ENCODE peak calls at places on chromosome 9, in ten cellular contexts. T is heart left ventricle, C is prostate gland, A is HCT116, D is sigmoid colon, S is stomach, I is IMR-90, G is endothelial cell of umbilical vein, R is A549, J is esophagus squamous epithelium. U is an unnamed sample.

GRCh38 chr9:22160235-22160634 is 151.1 kb upstream of the CDKN2B start:
- DNase-seq in T (no peak), C (no peak), A (no peak), D (no peak), S (no peak), I (peak), G (no peak), R (no peak), J (no peak), U (no peak)

GRCh38 chr9:125142560-125143376 is 560 bp downstream of the SCAI start:
- DNase-seq in T (no peak), C (no peak), A (no peak), D (peak), S (no peak), I (no peak), G (peak), R (no peak), J (no peak), U (peak)

GRCh38 chr9:123070210-123070609 is 36.7 kb downstream of the GPR21 start:
- DNase-seq in T (no peak), C (no peak), A (no peak), D (no peak), S (no peak), I (no peak), G (no peak), R (no peak), J (no peak), U (no peak)

GRCh38 chr9:8871796-8872470 is 1072.4 kb upstream of the DMAC1 start:
- DNase-seq in T (no peak), C (no peak), A (no peak), D (no peak), S (no peak), I (no peak), G (no peak), R (no peak), J (no peak), U (no peak)

GRCh38 chr9:131227112-131228058 is 48.9 kb downstream of the FAM78A start:
- DNase-seq in T (peak), C (peak), A (no peak), D (no peak), S (peak), I (peak), G (peak), R (peak), J (no peak), U (no peak)

GRCh38 chr9:87350915-87351314 is 146.8 kb upstream of the DAPK1 start:
- DNase-seq in T (no peak), C (no peak), A (no peak), D (no peak), S (no peak), I (no peak), G (no peak), R (no peak), J (no peak), U (no peak)

GRCh38 chr9:88833946-88834345 is 157.3 kb upstream of the S1PR3 start:
- DNase-seq in T (no peak), C (no peak), A (no peak), D (no peak), S (no peak), I (no peak), G (no peak), R (no peak), J (no peak), U (no peak)

GRCh38 chr9:122173670-122174069 is 14.0 kb downstream of the MORN5 start:
- DNase-seq in T (no peak), C (no peak), A (no peak), D (no peak), S (no peak), I (no peak), G (no peak), R (no peak), J (no peak), U (no peak)

GRCh38 chr9:108859459-108860114 is 2.5 kb upstream of the ACTL7A start:
- DNase-seq in T (no peak), C (no peak), A (no peak), D (no peak), S (no peak), I (no peak), G (no peak), R (no peak), J (no peak), U (no peak)

GRCh38 chr9:125476645-125477044 is 215.0 kb downstream of the GAPVD1 start:
- DNase-seq in T (no peak), C (no peak), A (no peak), D (no peak), S (no peak), I (no peak), G (no peak), R (no peak), J (no peak), U (peak)

GRCh38 chr9:84754461-84754860 is 84.9 kb downstream of the NTRK2 start:
- DNase-seq in T (no peak), C (no peak), A (no peak), D (no peak), S (no peak), I (peak), G (no peak), R (no peak), J (no peak), U (no peak)

GRCh38 chr9:135826188-135826545 is 81.2 kb downstream of the CAMSAP1 start:
- DNase-seq in T (no peak), C (no peak), A (no peak), D (no peak), S (peak), I (no peak), G (no peak), R (no peak), J (no peak), U (no peak)

GRCh38 chr9:120412425-120412951 is 167.5 kb downstream of the CDK5RAP2 start:
- DNase-seq in T (no peak), C (peak), A (no peak), D (no peak), S (no peak), I (peak), G (no peak), R (no peak), J (no peak), U (no peak)

GRCh38 chr9:116287721-116288120 is 134.1 kb downstream of the PAPPA start:
- DNase-seq in T (no peak), C (no peak), A (no peak), D (no peak), S (no peak), I (peak), G (no peak), R (no peak), J (no peak), U (no peak)

GRCh38 chr9:123396007-123396511 is 40.1 kb downstream of the CRB2 start:
- DNase-seq in T (no peak), C (no peak), A (no peak), D (no peak), S (no peak), I (no peak), G (no peak), R (no peak), J (no peak), U (peak)

GRCh38 chr9:121498150-121498486 is 1.5 kb downstream of the GGTA1 start:
- DNase-seq in T (peak), C (peak), A (peak), D (no peak), S (peak), I (peak), G (peak), R (peak), J (no peak), U (peak)

GRCh38 chr9:116594552-116594951 is 92.6 kb upstream of the TRIM32 start:
- DNase-seq in T (no peak), C (no peak), A (peak), D (no peak), S (no peak), I (peak), G (peak), R (peak), J (no peak), U (no peak)

GRCh38 chr9:34515959-34516358 is 6.8 kb downstream of the ENHO start:
- DNase-seq in T (no peak), C (no peak), A (no peak), D (peak), S (no peak), I (no peak), G (no peak), R (no peak), J (no peak), U (no peak)

GRCh38 chr9:105637787-105638395 is 24.4 kb upstream of the TAL2 start:
- DNase-seq in T (no peak), C (no peak), A (no peak), D (no peak), S (no peak), I (peak), G (no peak), R (no peak), J (no peak), U (no peak)

GRCh38 chr9:128703616-128704355 is 1.5 kb downstream of the PKN3 start:
- DNase-seq in T (peak), C (no peak), A (no peak), D (peak), S (peak), I (no peak), G (peak), R (no peak), J (no peak), U (no peak)

DNA sequence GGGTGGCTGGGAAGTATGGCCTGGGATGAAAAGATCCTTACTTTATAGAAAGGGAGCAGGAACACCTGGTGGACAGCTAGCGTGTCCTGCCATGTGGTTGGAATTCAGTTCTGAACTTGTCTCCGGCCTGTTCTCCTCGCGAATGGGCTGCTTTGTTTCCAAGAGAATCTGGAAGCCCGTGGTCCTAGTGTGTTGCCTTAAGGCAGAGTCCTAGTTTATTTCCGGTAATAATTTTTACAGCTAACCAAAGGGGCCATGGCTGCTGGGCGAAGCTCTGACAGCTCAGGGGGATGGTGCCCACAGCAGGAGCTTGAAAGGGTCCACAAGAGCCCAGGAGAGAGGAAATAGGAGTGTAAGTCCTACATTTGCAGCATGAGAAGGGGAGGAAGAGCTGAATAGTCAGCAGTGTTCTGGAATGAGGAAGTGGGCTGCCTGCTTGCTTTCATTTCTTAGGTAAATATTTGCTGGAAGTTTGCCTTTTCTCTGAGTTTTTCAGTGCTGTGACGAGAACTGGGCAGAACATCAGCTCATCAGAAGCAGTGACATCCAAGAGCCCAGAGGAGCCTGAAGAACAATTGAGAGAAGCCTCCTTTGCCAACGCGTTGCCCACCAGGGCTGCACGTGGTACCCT is 13.1 kb upstream of the IGFBPL1 start:
- DNase-seq in T (no peak), C (peak), A (no peak), D (no peak), S (peak), I (peak), G (no peak), R (peak), J (no peak), U (no peak)
- TF ChIP-seq POLR2A in T (no peak), C (no peak), A (no peak), D (no peak), S (no peak), I (no peak), G (no peak), R (no peak), J (no peak), U (no peak)

GRCh38 chr9:136840877-136841645 is 1.2 kb upstream of the AJM1 start:
- DNase-seq in T (no peak), C (no peak), A (no peak), D (no peak), S (peak), I (peak), G (no peak), R (peak), J (no peak), U (no peak)
- TF ChIP-seq POLR2A in T (no peak), C (no peak), A (no peak), D (no peak), S (no peak), I (no peak), G (no peak), R (no peak), J (no peak), U (no peak)

GRCh38 chr9:127444921-127445850 is 6.0 kb downstream of the RPL12 start:
- DNase-seq in T (no peak), C (no peak), A (no peak), D (no peak), S (no peak), I (peak), G (no peak), R (peak), J (no peak), U (no peak)

GRCh38 chr9:127448112-127448805 is 2.9 kb downstream of the RPL12 start:
- DNase-seq in T (no peak), C (no peak), A (no peak), D (no peak), S (no peak), I (no peak), G (no peak), R (no peak), J (no peak), U (no peak)

GRCh38 chr9:127447416-127448111 is 3.6 kb downstream of the RPL12 start:
- DNase-seq in T (no peak), C (no peak), A (no peak), D (no peak), S (no peak), I (peak), G (no peak), R (peak), J (no peak), U (peak)

GRCh38 chr9:127445851-127446719 is 5.1 kb downstream of the RPL12 start:
- DNase-seq in T (no peak), C (no peak), A (no peak), D (no peak), S (no peak), I (no peak), G (no peak), R (peak), J (no peak), U (no peak)

GRCh38 chr9:127446720-127447415 is 4.3 kb downstream of the RPL12 start:
- DNase-seq in T (no peak), C (no peak), A (no peak), D (no peak), S (no peak), I (no peak), G (no peak), R (peak), J (no peak), U (no peak)
- TF ChIP-seq POLR2A in T (no peak), C (no peak), A (no peak), D (no peak), S (no peak), I (no peak), G (no peak), R (no peak), J (no peak), U (no peak)

GRCh38 chr9:127092041-127092608 is 30.3 kb downstream of the ANGPTL2 start:
- DNase-seq in T (no peak), C (no peak), A (no peak), D (peak), S (no peak), I (no peak), G (no peak), R (no peak), J (no peak), U (no peak)

GRCh38 chr9:127096208-127096607 is 26.2 kb downstream of the ANGPTL2 start:
- DNase-seq in T (peak), C (no peak), A (no peak), D (peak), S (no peak), I (no peak), G (no peak), R (no peak), J (no peak), U (no peak)

GRCh38 chr9:127093319-127094020 is 29.0 kb downstream of the ANGPTL2 start:
- DNase-seq in T (no peak), C (no peak), A (no peak), D (peak), S (no peak), I (no peak), G (no peak), R (no peak), J (no peak), U (no peak)

GRCh38 chr9:127097683-127098082 is 24.8 kb downstream of the ANGPTL2 start:
- DNase-seq in T (no peak), C (no peak), A (no peak), D (peak), S (no peak), I (no peak), G (no peak), R (no peak), J (no peak), U (no peak)

DNA sequence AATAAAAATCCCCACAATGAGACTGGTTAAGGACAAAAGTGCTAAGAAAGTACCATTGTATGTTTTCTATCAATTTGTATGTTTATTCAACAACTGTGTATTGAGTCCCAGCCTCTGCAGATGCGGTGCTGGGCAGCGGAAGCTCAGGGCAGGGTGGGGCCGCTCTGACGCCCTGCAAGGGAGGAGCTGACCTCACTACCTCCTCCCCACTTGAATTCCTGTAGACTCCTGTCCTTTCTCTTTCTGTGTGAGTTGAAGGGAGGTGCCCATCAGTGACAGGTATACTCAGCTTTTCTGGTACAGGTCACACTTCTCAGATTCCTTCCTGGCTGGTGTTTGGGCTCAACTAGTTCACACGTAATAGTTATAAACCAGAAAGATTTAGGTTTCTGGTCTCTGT is 27.0 kb downstream of the ANGPTL2 start:
- DNase-seq in T (no peak), C (no peak), A (no peak), D (no peak), S (no peak), I (no peak), G (no peak), R (no peak), J (no peak), U (no peak)
- TF ChIP-seq POLR2A in T (no peak), C (no peak), A (no peak), D (no peak), S (no peak), I (no peak), G (no peak), R (no peak), J (no peak), U (no peak)

DNA sequence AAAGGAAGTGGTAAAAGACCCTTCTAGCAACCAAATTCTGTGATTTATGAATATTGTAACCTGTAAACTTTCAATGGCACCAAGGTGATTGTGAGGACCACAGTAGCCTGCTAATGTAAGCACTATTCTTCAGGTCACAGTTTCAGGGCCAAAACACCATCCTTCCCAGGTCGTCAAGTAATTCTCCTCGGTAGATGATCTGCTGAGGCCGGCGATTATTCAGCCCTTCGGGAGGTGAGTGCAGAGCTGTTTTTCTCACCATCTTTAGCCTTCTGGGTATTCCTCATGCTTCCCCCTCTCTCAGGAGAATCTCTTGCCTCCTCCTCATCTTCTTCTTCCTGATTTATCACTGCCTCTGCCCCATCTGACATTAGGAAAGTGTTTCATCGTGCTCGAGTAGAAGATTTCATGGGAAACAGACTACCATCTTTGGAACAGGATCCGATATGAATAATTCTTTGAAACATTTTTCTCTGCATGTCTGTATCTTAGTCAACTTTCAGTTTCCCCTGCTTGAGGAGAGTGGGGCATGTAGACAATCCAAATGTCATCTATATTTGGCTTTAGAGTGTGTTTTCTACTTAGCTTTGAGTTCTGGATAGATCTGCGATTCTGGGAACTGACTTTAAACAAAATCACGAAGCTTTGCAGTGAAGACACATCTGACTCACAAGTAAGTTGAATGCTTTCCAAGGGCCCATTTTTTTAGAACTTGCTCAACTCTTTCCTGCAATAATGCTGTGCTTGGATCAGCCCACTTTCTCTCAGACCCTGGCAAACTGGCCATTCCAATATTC is 173.9 kb downstream of the AOPEP start:
- DNase-seq in T (no peak), C (no peak), A (no peak), D (no peak), S (no peak), I (peak), G (peak), R (peak), J (no peak), U (no peak)
- TF ChIP-seq POLR2A in T (no peak), C (no peak), A (no peak), D (no peak), S (no peak), I (peak), G (no peak), R (no peak), J (no peak), U (no peak)

GRCh38 chr9:33165263-33166151 is 1.6 kb downstream of the B4GALT1 start:
- DNase-seq in T (no peak), C (peak), A (no peak), D (peak), S (peak), I (peak), G (peak), R (peak), J (no peak), U (peak)
- TF ChIP-seq POLR2A in T (peak), C (no peak), A (no peak), D (no peak), S (no peak), I (no peak), G (no peak), R (no peak), J (peak), U (peak)

DNA sequence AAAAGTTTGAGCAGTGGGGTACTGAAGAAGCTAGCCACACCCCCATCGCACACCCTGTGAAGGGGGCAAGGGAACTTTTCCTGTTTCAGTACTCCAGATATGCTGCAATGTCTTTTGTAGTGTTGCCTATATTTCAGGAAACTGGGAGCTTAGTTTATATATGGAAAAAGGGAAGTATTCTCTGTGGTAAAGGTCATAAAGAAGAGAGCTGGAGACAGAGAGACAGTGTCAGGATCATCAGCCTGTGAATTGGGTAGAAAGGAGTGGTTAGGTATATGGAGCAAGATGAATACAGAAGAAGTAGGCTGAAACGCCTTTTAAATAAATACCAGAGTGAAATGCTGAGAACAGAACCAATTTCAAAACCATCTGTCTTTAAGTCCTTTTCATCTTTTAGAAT is 82.2 kb upstream of the C9orf72 start:
- DNase-seq in T (no peak), C (no peak), A (no peak), D (no peak), S (no peak), I (no peak), G (no peak), R (no peak), J (no peak), U (no peak)
- TF ChIP-seq POLR2A in T (no peak), C (no peak), A (no peak), D (no peak), S (no peak), I (no peak), G (no peak), R (no peak), J (no peak), U (no peak)

GRCh38 chr9:115117999-115118470 is at the start of gene TNC:
- DNase-seq in T (peak), C (peak), A (no peak), D (peak), S (peak), I (peak), G (peak), R (peak), J (no peak), U (no peak)
- TF ChIP-seq POLR2A in T (no peak), C (peak), A (no peak), D (peak), S (no peak), I (peak), G (no peak), R (no peak), J (peak), U (no peak)